ENCODE peak calls at places on chromosome 18, in ten cellular contexts. G, J, P, Y, N, S, X, D, R and Z are unnamed samples.

GRCh38 chr18:39215920-39216319 is 1650.3 kb upstream of the CELF4 start:
- DNase-seq in G (no peak), J (no peak), P (no peak), Y (no peak), N (no peak), S (no peak), X (no peak), D (no peak), R (no peak), Z (no peak)

GRCh38 chr18:39564716-39565115 is 1999.1 kb upstream of the CELF4 start:
- DNase-seq in G (no peak), J (no peak), P (no peak), Y (no peak), N (peak; percentile 24), S (no peak), X (no peak), D (no peak), R (no peak), Z (no peak)

GRCh38 chr18:63131106-63131943 is 188.2 kb downstream of the BCL2 start:
- DNase-seq in G (peak; percentile 29), J (peak; percentile 75), P (peak; percentile 70), Y (peak; percentile 47), N (no peak), S (peak; percentile 93), X (peak; percentile 8), D (peak; percentile 70), R (peak; percentile 16), Z (peak; percentile 61)

GRCh38 chr18:38951633-38952032 is 1386.0 kb upstream of the CELF4 start:
- DNase-seq in G (no peak), J (no peak), P (no peak), Y (no peak), N (no peak), S (no peak), X (no peak), D (no peak), R (no peak), Z (no peak)

GRCh38 chr18:35778850-35779634 is 193.4 kb upstream of the RMP24 start:
- DNase-seq in G (no peak), J (no peak), P (no peak), Y (no peak), N (no peak), S (no peak), X (no peak), D (no peak), R (no peak), Z (no peak)

GRCh38 chr18:9673296-9674251 is 34.5 kb upstream of the RAB31 start:
- DNase-seq in G (no peak), J (peak; percentile 81), P (peak; percentile 61), Y (no peak), N (peak; percentile 15), S (peak; percentile 76), X (no peak), D (peak; percentile 37), R (no peak), Z (no peak)

GRCh38 chr18:43279015-43279758 is 1.9 kb upstream of the SYT4 start:
- DNase-seq in G (peak; percentile 25), J (peak; percentile 44), P (peak; percentile 25), Y (no peak), N (peak; percentile 95), S (peak; percentile 58), X (peak; percentile 96), D (no peak), R (peak; percentile 36), Z (peak; percentile 53)

GRCh38 chr18:62788891-62789290 is 73.5 kb downstream of the PHLPP1 start:
- DNase-seq in G (peak; percentile 13), J (no peak), P (peak; percentile 71), Y (no peak), N (peak; percentile 30), S (no peak), X (no peak), D (no peak), R (no peak), Z (no peak)